ENCODE peak calls at places on chromosomes 11 and 22, in four cellular contexts. A is A549, K is HepG2, B is K562. X is an unnamed sample.

GRCh38 chr11:126335463-126335760 is 20.1 kb upstream of the ST3GAL4 start:
- DNase-seq in A (no peak), K (no peak), B (no peak), X (no peak)

GRCh38 chr11:43687120-43687791 is 6.7 kb downstream of the HSD17B12 start:
- DNase-seq in A (no peak), K (no peak), B (no peak), X (no peak)

GRCh38 chr22:43343262-43343988 is at the start of gene SCUBE1:
- DNase-seq in A (peak), K (no peak), B (peak), X (no peak)

GRCh38 chr11:6794637-6795036 is 4.9 kb downstream of the OR6A2 start:
- DNase-seq in A (no peak), K (peak), B (no peak), X (no peak)

GRCh38 chr11:62573006-62573591 is 592 bp downstream of the EEF1G start:
- DNase-seq in A (no peak), K (no peak), B (no peak), X (no peak)

GRCh38 chr22:45726081-45726480 is 54.4 kb downstream of the ATXN10 start:
- DNase-seq in A (no peak), K (no peak), B (no peak), X (no peak)

GRCh38 chr11:47305734-47306483 is 36.0 kb downstream of the MADD start:
- DNase-seq in A (no peak), K (no peak), B (no peak), X (no peak)

GRCh38 chr11:17762309-17762974 is 27.9 kb downstream of the KCNC1 start:
- DNase-seq in A (no peak), K (no peak), B (peak), X (peak)

GRCh38 chr11:74453373-74453975 is 13.9 kb downstream of the KCNE3 start:
- DNase-seq in A (peak), K (peak), B (peak), X (peak)

GRCh38 chr11:60895687-60896086 is 10.7 kb downstream of the PRPF19 start:
- DNase-seq in A (no peak), K (no peak), B (no peak), X (no peak)

GRCh38 chr22:32794449-32795213 is 6.9 kb upstream of the TIMP3 start:
- DNase-seq in A (no peak), K (peak), B (no peak), X (no peak)

GRCh38 chr22:32204211-32204855 is 540 bp downstream of the RFPL2 start:
- DNase-seq in A (peak), K (peak), B (no peak), X (no peak)

GRCh38 chr11:109033627-109034340 is 368.9 kb downstream of the DDX10 start:
- DNase-seq in A (no peak), K (no peak), B (no peak), X (no peak)

GRCh38 chr11:61054927-61055562 is 47.2 kb upstream of the CD5 start:
- DNase-seq in A (no peak), K (no peak), B (no peak), X (no peak)

GRCh38 chr22:33726294-33726711 is 194.0 kb downstream of the LARGE1 start:
- DNase-seq in A (no peak), K (no peak), B (no peak), X (no peak)

GRCh38 chr11:31871310-31872073 is 60.4 kb upstream of the PAX6 start:
- DNase-seq in A (no peak), K (no peak), B (no peak), X (no peak)

GRCh38 chr11:31872074-31872440 is 60.9 kb upstream of the PAX6 start:
- DNase-seq in A (no peak), K (no peak), B (no peak), X (no peak)

GRCh38 chr11:31874631-31875191 is 63.6 kb upstream of the PAX6 start:
- DNase-seq in A (no peak), K (no peak), B (no peak), X (no peak)

GRCh38 chr11:31873115-31873514 is 62.0 kb upstream of the PAX6 start:
- DNase-seq in A (no peak), K (no peak), B (no peak), X (no peak)

DNA sequence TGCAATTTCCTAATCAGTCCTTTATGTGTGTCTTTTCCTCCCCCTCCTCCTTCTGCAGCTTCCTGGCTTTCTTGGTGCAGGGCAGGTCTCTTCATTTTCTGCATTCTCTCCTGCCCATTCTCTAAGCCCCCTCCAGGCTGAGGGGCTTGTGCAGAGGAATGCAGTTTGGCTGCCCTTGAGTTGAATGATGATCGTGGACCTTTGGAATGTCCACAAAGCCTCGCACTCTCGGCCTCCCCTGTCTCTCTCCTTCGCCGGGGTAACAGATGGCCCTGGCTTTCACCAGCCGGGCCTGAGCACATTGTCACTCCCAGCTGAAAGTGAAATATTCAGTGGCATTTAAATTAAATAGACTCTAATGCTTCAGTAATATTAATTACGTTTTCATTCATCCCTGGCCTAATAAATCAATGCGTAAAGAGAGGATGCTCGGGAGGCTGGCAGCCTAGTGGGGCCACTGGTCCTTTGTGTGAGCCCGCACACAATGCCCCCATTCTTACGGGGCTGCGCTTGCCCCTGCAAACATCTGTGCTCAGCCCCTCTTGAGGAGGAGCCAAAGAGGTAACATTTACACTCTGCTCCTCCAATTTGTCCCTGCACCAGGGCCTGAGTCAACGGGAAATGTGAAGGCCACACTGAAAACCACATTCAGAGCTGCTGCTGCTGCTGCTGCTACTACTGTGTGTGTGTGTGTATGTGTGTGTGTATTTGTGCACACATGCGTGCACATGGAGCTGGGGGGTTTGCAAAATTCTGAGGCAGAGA is 64.9 kb upstream of the PAX6 start:
- DNase-seq in A (no peak), K (no peak), B (no peak), X (no peak)
- TF ChIP-seq CHD2 in A (no peak), K (no peak), B (no peak), X (no peak)

GRCh38 chr22:20495861-20496681 is 476 bp upstream of the KLHL22 start:
- DNase-seq in A (peak), K (peak), B (peak), X (peak)

GRCh38 chr22:20497426-20497825 is 1.8 kb upstream of the KLHL22 start:
- DNase-seq in A (no peak), K (no peak), B (no peak), X (no peak)

GRCh38 chr22:20491346-20491745 is 4.2 kb downstream of the KLHL22 start:
- DNase-seq in A (no peak), K (no peak), B (no peak), X (no peak)

GRCh38 chr22:20498913-20499312 is 3.3 kb upstream of the KLHL22 start:
- DNase-seq in A (no peak), K (no peak), B (no peak), X (no peak)

GRCh38 chr22:20494978-20495860 is at the start of gene KLHL22:
- DNase-seq in A (no peak), K (peak), B (peak), X (no peak)
- TF ChIP-seq JUNB in A (no peak), K (no peak), B (no peak), X (no peak)

GRCh38 chr11:1198766-1199688 is 23.8 kb upstream of the MUC5B start:
- DNase-seq in A (no peak), K (no peak), B (peak), X (no peak)
- TF ChIP-seq CHD2 in A (no peak), K (no peak), B (no peak), X (no peak)

GRCh38 chr11:113906038-113906437 is 1.4 kb downstream of the HTR3B start:
- DNase-seq in A (peak), K (peak), B (no peak), X (no peak)
- TF ChIP-seq JUNB in A (no peak), K (no peak), B (no peak), X (no peak)

X was measured in GM12878.